ENCODE peak calls at places on chromosomes 13 and 19, in four cellular contexts. U is HFFc6, J is hepatic stellate cell, E is NT2/D1. O is an unnamed sample.

GRCh38 chr13:36432106-36432544 is at the start of gene CCNA1:
- DNase-seq in U (no peak), J (no peak), E (peak), O (peak)

GRCh38 chr13:59991395-59991794 is 172.3 kb downstream of the DIAPH3 start:
- DNase-seq in U (no peak), J (no peak), E (no peak), O (no peak)

GRCh38 chr13:50518791-50519201 is 324.7 kb downstream of the DLEU7 start:
- DNase-seq in U (no peak), J (no peak), E (no peak), O (peak)

GRCh38 chr13:91031508-91031907 is 316.0 kb upstream of the MIR17HG start:
- DNase-seq in U (no peak), J (no peak), E (no peak), O (no peak)

GRCh38 chr13:44051405-44051804 is 171.7 kb downstream of the LACC1 start:
- DNase-seq in U (no peak), J (no peak), E (no peak), O (no peak)

GRCh38 chr13:36124236-36124822 is 6.9 kb downstream of the DCLK1 start:
- DNase-seq in U (peak), J (peak), E (no peak), O (peak)

GRCh38 chr19:30280018-30280417 is 92.2 kb upstream of the ZNF536 start:
- DNase-seq in U (no peak), J (no peak), E (no peak), O (no peak)

GRCh38 chr13:102580552-102581169 is 16.1 kb upstream of the TPP2 start:
- DNase-seq in U (peak), J (peak), E (peak), O (peak)

GRCh38 chr13:51895906-51896888 is 34.4 kb downstream of the CCDC70 start:
- DNase-seq in U (peak), J (peak), E (peak), O (peak)

GRCh38 chr13:77062097-77062496 is 35.1 kb upstream of the FBXL3 start:
- DNase-seq in U (peak), J (no peak), E (no peak), O (no peak)

GRCh38 chr13:24381539-24382265 is 72.3 kb downstream of the C1QTNF9 start:
- DNase-seq in U (peak), J (no peak), E (peak), O (no peak)

GRCh38 chr19:38543807-38544568 is 73.8 kb downstream of the MAP4K1 start:
- DNase-seq in U (peak), J (peak), E (peak), O (peak)

GRCh38 chr13:107339209-107339608 is 771.3 kb upstream of the ARGLU1 start:
- DNase-seq in U (no peak), J (no peak), E (no peak), O (peak)

GRCh38 chr19:7685546-7686445 is 5.2 kb downstream of the TRAPPC5 start:
- DNase-seq in U (no peak), J (no peak), E (no peak), O (no peak)

GRCh38 chr13:79782541-79783216 is 301.7 kb downstream of the NDFIP2 start:
- DNase-seq in U (no peak), J (peak), E (peak), O (peak)

GRCh38 chr13:19998960-19999359 is 40.4 kb downstream of the ZMYM2 start:
- DNase-seq in U (no peak), J (no peak), E (no peak), O (no peak)

GRCh38 chr19:46080561-46080960 is 39.8 kb upstream of the IGFL4 start:
- DNase-seq in U (peak), J (peak), E (no peak), O (peak)

GRCh38 chr13:49806126-49806536 is 13.6 kb upstream of the KPNA3 start:
- DNase-seq in U (no peak), J (no peak), E (no peak), O (no peak)

GRCh38 chr19:58346961-58347929 is 6.0 kb downstream of the A1BG start:
- DNase-seq in U (peak), J (peak), E (no peak), O (peak)

GRCh38 chr19:34096020-34096915 is 76.0 kb upstream of the LSM14A start:
- DNase-seq in U (peak), J (peak), E (peak), O (peak)

GRCh38 chr19:17680235-17680722 is 7.9 kb downstream of the UNC13A start:
- DNase-seq in U (peak), J (peak), E (no peak), O (peak)

GRCh38 chr19:41442473-41443360 is at the start of gene ERICH4:
- DNase-seq in U (no peak), J (no peak), E (no peak), O (no peak)

GRCh38 chr19:48780684-48781391 is 25.5 kb downstream of the FGF21 start:
- DNase-seq in U (peak), J (no peak), E (no peak), O (no peak)

GRCh38 chr13:100483836-100484381 is 104.7 kb downstream of the GGACT start:
- DNase-seq in U (no peak), J (no peak), E (no peak), O (no peak)

GRCh38 chr19:3146677-3147100 is 10.9 kb downstream of the GNA15 start:
- DNase-seq in U (no peak), J (no peak), E (peak), O (no peak)

GRCh38 chr19:15432018-15432494 is 13.3 kb upstream of the AKAP8L start:
- DNase-seq in U (no peak), J (peak), E (no peak), O (peak)

GRCh38 chr19:13689050-13689449 is 75.3 kb upstream of the MRI1 start:
- DNase-seq in U (peak), J (peak), E (peak), O (peak)

GRCh38 chr13:111043575-111043982 is 71.5 kb upstream of the ARHGEF7 start:
- DNase-seq in U (peak), J (peak), E (no peak), O (no peak)

GRCh38 chr13:112207124-112207523 is 140.2 kb downstream of the SOX1 start:
- DNase-seq in U (no peak), J (no peak), E (no peak), O (no peak)

GRCh38 chr13:98778749-98779148 is 26.3 kb upstream of the SLC15A1 start:
- DNase-seq in U (no peak), J (no peak), E (no peak), O (no peak)

GRCh38 chr13:40148103-40148502 is 492.6 kb downstream of the COG6 start:
- DNase-seq in U (no peak), J (no peak), E (no peak), O (no peak)

GRCh38 chr13:21465710-21466160 is 6.6 kb upstream of the ZDHHC20 start:
- DNase-seq in U (no peak), J (no peak), E (no peak), O (no peak)

GRCh38 chr19:1942078-1942933 is 1.3 kb downstream of the CSNK1G2 start:
- DNase-seq in U (peak), J (peak), E (peak), O (peak)

GRCh38 chr13:25253702-25254101 is 33.6 kb downstream of the MTMR6 start:
- DNase-seq in U (no peak), J (no peak), E (no peak), O (peak)

O was measured in AG08396.